ENCODE peak calls at places on chromosomes 6 and 20, in eight cellular contexts. I, S, J, Y, E, P, N and L are unnamed samples.
A peak's percentile ranks its signal among the peaks of the same experiment; 100 is the strongest.

GRCh38 chr20:11267131-11267761 is 593.4 kb upstream of the JAG1 start:
- DNase-seq in I (no peak), S (peak; percentile 33), J (no peak), Y (peak; percentile 95), E (peak; percentile 40), P (no peak), N (peak; percentile 58), L (no peak)

GRCh38 chr20:44720994-44721784 is 6.0 kb downstream of the CCN5 start:
- DNase-seq in I (peak; percentile 66), S (no peak), J (no peak), Y (peak; percentile 94), E (no peak), P (no peak), N (no peak), L (no peak)

GRCh38 chr6:163533443-163533842 is 118.9 kb downstream of the QKI start:
- DNase-seq in I (no peak), S (no peak), J (no peak), Y (peak; percentile 97), E (no peak), P (no peak), N (no peak), L (no peak)

GRCh38 chr20:35360033-35360432 is 51.7 kb downstream of the UQCC1 start:
- DNase-seq in I (no peak), S (peak; percentile 33), J (no peak), Y (no peak), E (no peak), P (no peak), N (no peak), L (no peak)

GRCh38 chr6:12196326-12196936 is 93.7 kb upstream of the EDN1 start:
- DNase-seq in I (no peak), S (no peak), J (no peak), Y (peak; percentile 37), E (no peak), P (no peak), N (no peak), L (no peak)

GRCh38 chr6:137927777-137928218 is 60.7 kb downstream of the TNFAIP3 start:
- DNase-seq in I (no peak), S (no peak), J (peak; percentile 60), Y (peak; percentile 15), E (no peak), P (peak; percentile 34), N (no peak), L (peak; percentile 87)

GRCh38 chr6:67956352-67956751 is 678.7 kb upstream of the ADGRB3 start:
- DNase-seq in I (no peak), S (no peak), J (no peak), Y (no peak), E (no peak), P (no peak), N (no peak), L (no peak)

GRCh38 chr6:141700836-141701235 is 431.9 kb upstream of the GJE1 start:
- DNase-seq in I (no peak), S (no peak), J (no peak), Y (peak; percentile 20), E (no peak), P (no peak), N (no peak), L (no peak)

GRCh38 chr6:93819189-93819588 is 399.8 kb upstream of the EPHA7 start:
- DNase-seq in I (no peak), S (no peak), J (no peak), Y (peak; percentile 13), E (no peak), P (no peak), N (no peak), L (no peak)

GRCh38 chr20:49641683-49642649 is 71.7 kb downstream of the B4GALT5 start:
- DNase-seq in I (peak; percentile 53), S (no peak), J (no peak), Y (peak; percentile 32), E (no peak), P (no peak), N (no peak), L (no peak)

GRCh38 chr6:114419175-114419574 is 76.4 kb upstream of the HS3ST5 start:
- DNase-seq in I (no peak), S (no peak), J (no peak), Y (no peak), E (no peak), P (no peak), N (no peak), L (no peak)

GRCh38 chr6:25219581-25220249 is 59.5 kb upstream of the CARMIL1 start:
- DNase-seq in I (no peak), S (no peak), J (no peak), Y (no peak), E (no peak), P (no peak), N (no peak), L (no peak)

GRCh38 chr6:144655376-144655775 is 370.2 kb downstream of the UTRN start:
- DNase-seq in I (no peak), S (no peak), J (no peak), Y (peak; percentile 77), E (no peak), P (no peak), N (no peak), L (no peak)

GRCh38 chr6:127186889-127187288 is 68.4 kb downstream of the RSPO3 start:
- DNase-seq in I (peak; percentile 71), S (peak; percentile 14), J (peak; percentile 23), Y (no peak), E (peak; percentile 78), P (peak; percentile 31), N (peak; percentile 60), L (peak; percentile 3)

GRCh38 chr6:84804720-84805119 is 40.3 kb upstream of the TBX18 start:
- DNase-seq in I (no peak), S (no peak), J (no peak), Y (peak; percentile 6), E (no peak), P (no peak), N (no peak), L (no peak)

GRCh38 chr20:8805737-8806442 is 263.0 kb upstream of the PLCB4 start:
- DNase-seq in I (no peak), S (no peak), J (no peak), Y (no peak), E (no peak), P (no peak), N (no peak), L (no peak)

GRCh38 chr20:48298851-48299484 is 513.7 kb upstream of the SULF2 start:
- DNase-seq in I (no peak), S (peak; percentile 71), J (no peak), Y (peak; percentile 93), E (no peak), P (no peak), N (no peak), L (no peak)

GRCh38 chr20:11544029-11544678 is 373.5 kb upstream of the BTBD3 start:
- DNase-seq in I (no peak), S (peak; percentile 43), J (no peak), Y (peak; percentile 81), E (no peak), P (no peak), N (no peak), L (no peak)

GRCh38 chr20:53904261-53904660 is 166.1 kb downstream of the BCAS1 start:
- DNase-seq in I (no peak), S (no peak), J (no peak), Y (no peak), E (no peak), P (no peak), N (no peak), L (no peak)

GRCh38 chr6:71288228-71289038 is at the start of gene OGFRL1:
- DNase-seq in I (peak; percentile 79), S (peak; percentile 96), J (peak; percentile 61), Y (peak; percentile 58), E (peak; percentile 84), P (peak; percentile 66), N (peak; percentile 63), L (peak; percentile 73)

GRCh38 chr6:71289802-71290175 is 1.2 kb downstream of the OGFRL1 start:
- DNase-seq in I (no peak), S (no peak), J (no peak), Y (no peak), E (no peak), P (no peak), N (no peak), L (no peak)

GRCh38 chr6:71291991-71292390 is 3.4 kb downstream of the OGFRL1 start:
- DNase-seq in I (no peak), S (no peak), J (no peak), Y (no peak), E (no peak), P (no peak), N (no peak), L (no peak)

GRCh38 chr6:71289039-71289801 is 609 bp downstream of the OGFRL1 start:
- DNase-seq in I (no peak), S (peak; percentile 83), J (no peak), Y (no peak), E (peak; percentile 33), P (peak; percentile 25), N (peak; percentile 43), L (peak; percentile 48)

DNA sequence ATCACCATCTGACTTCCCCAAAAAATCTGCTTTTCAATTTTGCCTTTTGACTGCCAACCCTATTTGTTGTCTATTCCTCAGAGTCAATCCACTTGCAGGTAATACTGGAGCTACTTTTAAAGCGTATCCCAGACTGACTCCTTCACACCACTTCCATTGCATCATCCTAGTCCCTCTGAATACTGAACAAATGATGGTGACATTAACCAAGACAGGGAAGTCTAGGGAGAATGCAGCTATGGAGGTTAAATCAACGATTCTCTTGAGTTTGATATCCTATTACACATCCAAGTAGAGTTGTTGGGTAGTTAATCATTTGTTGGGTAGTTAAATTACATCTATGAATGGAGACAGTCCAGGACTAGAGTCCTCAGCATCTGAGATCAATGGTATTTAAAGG is 2.0 kb downstream of the OGFRL1 start:
- DNase-seq in I (no peak), S (no peak), J (no peak), Y (no peak), E (no peak), P (no peak), N (no peak), L (no peak)
- H3K4me1 ChIP-seq in I (peaks cover 32% of the 10 kb centered on the region), S (no peaks in the 10 kb centered on the region), J (peaks cover 24% of the 10 kb centered on the region), Y (peaks cover 11% of the 10 kb centered on the region), E (peaks cover 62% of the 10 kb centered on the region), P (peaks cover 26% of the 10 kb centered on the region), N (peaks cover 3% of the 10 kb centered on the region), L (peaks cover 14% of the 10 kb centered on the region)

GRCh38 chr20:62484478-62484877 is 8.7 kb upstream of the GATA5 start:
- DNase-seq in I (no peak), S (no peak), J (no peak), Y (no peak), E (no peak), P (no peak), N (no peak), L (no peak)
- H3K4me1 ChIP-seq in I (peaks cover 95% of the 10 kb centered on the region), S (no peaks in the 10 kb centered on the region), J (peaks cover 13% of the 10 kb centered on the region), Y (no peaks in the 10 kb centered on the region), E (peaks cover 38% of the 10 kb centered on the region), P (no peaks in the 10 kb centered on the region), N (no peaks in the 10 kb centered on the region), L (no peaks in the 10 kb centered on the region)

GRCh38 chr20:22807646-22808045 is 223.3 kb upstream of the FOXA2 start:
- DNase-seq in I (peak; percentile 84), S (peak; percentile 8), J (no peak), Y (no peak), E (no peak), P (no peak), N (no peak), L (no peak)
- H3K4me1 ChIP-seq in I (peaks cover 33% of the 10 kb centered on the region), S (no peaks in the 10 kb centered on the region), J (no peaks in the 10 kb centered on the region), Y (no peaks in the 10 kb centered on the region), E (peaks cover 8% of the 10 kb centered on the region), P (no peaks in the 10 kb centered on the region), N (no peaks in the 10 kb centered on the region), L (no peaks in the 10 kb centered on the region)

DNA sequence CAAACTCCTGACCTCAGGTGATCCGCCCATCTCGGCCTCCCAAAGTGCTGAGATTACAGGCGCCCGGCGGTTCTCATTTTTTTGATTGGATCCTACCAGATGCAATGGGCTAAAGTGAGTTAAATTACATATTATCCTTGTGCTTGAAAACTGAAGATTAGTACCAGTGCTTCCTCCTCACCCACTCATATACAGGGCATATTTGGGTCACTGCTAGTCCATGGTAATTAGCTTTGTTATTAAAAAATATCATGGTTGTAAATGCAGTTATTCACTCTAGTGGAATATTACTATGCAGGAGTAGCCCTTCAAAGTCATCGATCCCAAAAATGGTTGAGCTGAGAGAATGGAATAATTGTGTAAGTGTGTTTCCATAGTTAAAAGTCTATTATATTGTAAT is 26.5 kb downstream of the ZNF292 start:
- DNase-seq in I (no peak), S (no peak), J (no peak), Y (no peak), E (no peak), P (no peak), N (no peak), L (no peak)
- H3K4me1 ChIP-seq in I (no peaks in the 10 kb centered on the region), S (peaks cover 4% of the 10 kb centered on the region), J (peaks cover 7% of the 10 kb centered on the region), Y (no peaks in the 10 kb centered on the region), E (peaks cover 5% of the 10 kb centered on the region), P (peaks cover 9% of the 10 kb centered on the region), N (peaks cover 16% of the 10 kb centered on the region), L (peaks cover 18% of the 10 kb centered on the region)